ENCODE peak calls at places on chromosomes 12 and 14, in nine cellular contexts. One of them, this sample, is unnamed.

GRCh38 chr12:124543052-124543590 is 24.3 kb downstream of the NCOR2 start:
- DNase-seq in GM23338: no peak
- DNase-seq in left ventricle myocardium inferior: no peak
- DNase-seq in CD8-positive, alpha-beta T cell: no peak
- DNase-seq in choroid plexus epithelial cell: peak
- DNase-seq in H1: no peak
- DNase-seq in AG10803: peak
- DNase-seq in A549: peak
- DNase-seq in breast epithelium: no peak
- DNase-seq in this sample: no peak

GRCh38 chr14:58171090-58171489 is 19.1 kb upstream of the ARMH4 start:
- DNase-seq in GM23338: peak
- DNase-seq in left ventricle myocardium inferior: peak
- DNase-seq in CD8-positive, alpha-beta T cell: no peak
- DNase-seq in choroid plexus epithelial cell: peak
- DNase-seq in H1: peak
- DNase-seq in AG10803: peak
- DNase-seq in A549: peak
- DNase-seq in breast epithelium: peak
- DNase-seq in this sample: peak

GRCh38 chr12:113825705-113826104 is 140.4 kb downstream of the RBM19 start:
- DNase-seq in GM23338: peak
- DNase-seq in left ventricle myocardium inferior: no peak
- DNase-seq in CD8-positive, alpha-beta T cell: no peak
- DNase-seq in choroid plexus epithelial cell: no peak
- DNase-seq in H1: no peak
- DNase-seq in AG10803: no peak
- DNase-seq in A549: no peak
- DNase-seq in breast epithelium: no peak
- DNase-seq in this sample: no peak

GRCh38 chr12:27564612-27565213 is 40.7 kb downstream of the PPFIBP1 start:
- DNase-seq in GM23338: no peak
- DNase-seq in left ventricle myocardium inferior: no peak
- DNase-seq in CD8-positive, alpha-beta T cell: no peak
- DNase-seq in choroid plexus epithelial cell: no peak
- DNase-seq in H1: no peak
- DNase-seq in AG10803: no peak
- DNase-seq in A549: peak
- DNase-seq in breast epithelium: no peak
- DNase-seq in this sample: no peak

GRCh38 chr12:27635349-27635972 is 60.8 kb upstream of the REP15 start:
- DNase-seq in GM23338: peak
- DNase-seq in left ventricle myocardium inferior: no peak
- DNase-seq in CD8-positive, alpha-beta T cell: no peak
- DNase-seq in choroid plexus epithelial cell: peak
- DNase-seq in H1: no peak
- DNase-seq in AG10803: peak
- DNase-seq in A549: peak
- DNase-seq in breast epithelium: no peak
- DNase-seq in this sample: no peak

GRCh38 chr14:95760596-95760995 is 46.7 kb upstream of the TCL1A start:
- DNase-seq in GM23338: no peak
- DNase-seq in left ventricle myocardium inferior: no peak
- DNase-seq in CD8-positive, alpha-beta T cell: no peak
- DNase-seq in choroid plexus epithelial cell: no peak
- DNase-seq in H1: no peak
- DNase-seq in AG10803: no peak
- DNase-seq in A549: no peak
- DNase-seq in breast epithelium: no peak
- DNase-seq in this sample: no peak

GRCh38 chr14:81285250-81285649 is 64.5 kb upstream of the GTF2A1 start:
- DNase-seq in GM23338: no peak
- DNase-seq in left ventricle myocardium inferior: no peak
- DNase-seq in CD8-positive, alpha-beta T cell: no peak
- DNase-seq in choroid plexus epithelial cell: no peak
- DNase-seq in H1: no peak
- DNase-seq in AG10803: no peak
- DNase-seq in A549: no peak
- DNase-seq in breast epithelium: no peak
- DNase-seq in this sample: no peak

GRCh38 chr14:50101417-50101816 is 15.0 kb downstream of the VCPKMT start:
- DNase-seq in GM23338: no peak
- DNase-seq in left ventricle myocardium inferior: no peak
- DNase-seq in CD8-positive, alpha-beta T cell: no peak
- DNase-seq in choroid plexus epithelial cell: no peak
- DNase-seq in H1: no peak
- DNase-seq in AG10803: no peak
- DNase-seq in A549: no peak
- DNase-seq in breast epithelium: no peak
- DNase-seq in this sample: no peak

GRCh38 chr12:116431677-116432300 is 127.4 kb upstream of the MAP1LC3B2 start:
- DNase-seq in GM23338: no peak
- DNase-seq in left ventricle myocardium inferior: no peak
- DNase-seq in CD8-positive, alpha-beta T cell: no peak
- DNase-seq in choroid plexus epithelial cell: no peak
- DNase-seq in H1: no peak
- DNase-seq in AG10803: no peak
- DNase-seq in A549: no peak
- DNase-seq in breast epithelium: no peak
- DNase-seq in this sample: no peak

GRCh38 chr12:49051373-49051764 is 9.2 kb downstream of the KMT2D start:
- DNase-seq in GM23338: no peak
- DNase-seq in left ventricle myocardium inferior: no peak
- DNase-seq in CD8-positive, alpha-beta T cell: no peak
- DNase-seq in choroid plexus epithelial cell: no peak
- DNase-seq in H1: no peak
- DNase-seq in AG10803: no peak
- DNase-seq in A549: no peak
- DNase-seq in breast epithelium: no peak
- DNase-seq in this sample: no peak

GRCh38 chr14:72740504-72740961 is 153.4 kb downstream of the DPF3 start:
- DNase-seq in GM23338: no peak
- DNase-seq in left ventricle myocardium inferior: no peak
- DNase-seq in CD8-positive, alpha-beta T cell: no peak
- DNase-seq in choroid plexus epithelial cell: no peak
- DNase-seq in H1: no peak
- DNase-seq in AG10803: no peak
- DNase-seq in A549: no peak
- DNase-seq in breast epithelium: no peak
- DNase-seq in this sample: no peak

GRCh38 chr12:98771811-98772752 is 127.0 kb downstream of the APAF1 start:
- DNase-seq in GM23338: no peak
- DNase-seq in left ventricle myocardium inferior: no peak
- DNase-seq in CD8-positive, alpha-beta T cell: no peak
- DNase-seq in choroid plexus epithelial cell: no peak
- DNase-seq in H1: no peak
- DNase-seq in AG10803: no peak
- DNase-seq in A549: no peak
- DNase-seq in breast epithelium: no peak
- DNase-seq in this sample: no peak

GRCh38 chr12:55996715-55997534 is at the start of gene SUOX:
- DNase-seq in GM23338: peak
- DNase-seq in left ventricle myocardium inferior: peak
- DNase-seq in CD8-positive, alpha-beta T cell: peak
- DNase-seq in choroid plexus epithelial cell: peak
- DNase-seq in H1: peak
- DNase-seq in AG10803: peak
- DNase-seq in A549: peak
- DNase-seq in breast epithelium: peak
- DNase-seq in this sample: peak

GRCh38 chr12:127145929-127146789 is 1120.8 kb upstream of the TMEM132C start:
- DNase-seq in GM23338: peak
- DNase-seq in left ventricle myocardium inferior: peak
- DNase-seq in CD8-positive, alpha-beta T cell: peak
- DNase-seq in choroid plexus epithelial cell: peak
- DNase-seq in H1: no peak
- DNase-seq in AG10803: peak
- DNase-seq in A549: peak
- DNase-seq in breast epithelium: no peak
- DNase-seq in this sample: peak

GRCh38 chr12:92297932-92298681 is 152.5 kb upstream of the BTG1 start:
- DNase-seq in GM23338: no peak
- DNase-seq in left ventricle myocardium inferior: no peak
- DNase-seq in CD8-positive, alpha-beta T cell: peak
- DNase-seq in choroid plexus epithelial cell: peak
- DNase-seq in H1: no peak
- DNase-seq in AG10803: peak
- DNase-seq in A549: no peak
- DNase-seq in breast epithelium: no peak
- DNase-seq in this sample: no peak

GRCh38 chr12:12167847-12168246 is 97.1 kb downstream of the BCL2L14 start:
- DNase-seq in GM23338: no peak
- DNase-seq in left ventricle myocardium inferior: no peak
- DNase-seq in CD8-positive, alpha-beta T cell: no peak
- DNase-seq in choroid plexus epithelial cell: no peak
- DNase-seq in H1: no peak
- DNase-seq in AG10803: no peak
- DNase-seq in A549: peak
- DNase-seq in breast epithelium: no peak
- DNase-seq in this sample: no peak

GRCh38 chr12:12176402-12176801 is 90.4 kb downstream of the LRP6 start:
- DNase-seq in GM23338: no peak
- DNase-seq in left ventricle myocardium inferior: no peak
- DNase-seq in CD8-positive, alpha-beta T cell: no peak
- DNase-seq in choroid plexus epithelial cell: no peak
- DNase-seq in H1: no peak
- DNase-seq in AG10803: no peak
- DNase-seq in A549: no peak
- DNase-seq in breast epithelium: no peak
- DNase-seq in this sample: no peak

GRCh38 chr12:12166751-12167150 is 96.0 kb downstream of the BCL2L14 start:
- DNase-seq in GM23338: no peak
- DNase-seq in left ventricle myocardium inferior: no peak
- DNase-seq in CD8-positive, alpha-beta T cell: no peak
- DNase-seq in choroid plexus epithelial cell: no peak
- DNase-seq in H1: no peak
- DNase-seq in AG10803: no peak
- DNase-seq in A549: no peak
- DNase-seq in breast epithelium: no peak
- DNase-seq in this sample: no peak

GRCh38 chr12:12172106-12172511 is 94.7 kb downstream of the LRP6 start:
- DNase-seq in GM23338: no peak
- DNase-seq in left ventricle myocardium inferior: no peak
- DNase-seq in CD8-positive, alpha-beta T cell: no peak
- DNase-seq in choroid plexus epithelial cell: peak
- DNase-seq in H1: no peak
- DNase-seq in AG10803: peak
- DNase-seq in A549: no peak
- DNase-seq in breast epithelium: no peak
- DNase-seq in this sample: peak
- H3K4me3 ChIP-seq in GM23338: no peak
- H3K4me3 ChIP-seq in left ventricle myocardium inferior: no peak
- H3K4me3 ChIP-seq in CD8-positive, alpha-beta T cell: no peak
- H3K4me3 ChIP-seq in choroid plexus epithelial cell: no peak
- H3K4me3 ChIP-seq in H1: no peak
- H3K4me3 ChIP-seq in AG10803: no peak
- H3K4me3 ChIP-seq in A549: no peak
- H3K4me3 ChIP-seq in breast epithelium: no peak
- H3K4me3 ChIP-seq in this sample: no peak

DNA sequence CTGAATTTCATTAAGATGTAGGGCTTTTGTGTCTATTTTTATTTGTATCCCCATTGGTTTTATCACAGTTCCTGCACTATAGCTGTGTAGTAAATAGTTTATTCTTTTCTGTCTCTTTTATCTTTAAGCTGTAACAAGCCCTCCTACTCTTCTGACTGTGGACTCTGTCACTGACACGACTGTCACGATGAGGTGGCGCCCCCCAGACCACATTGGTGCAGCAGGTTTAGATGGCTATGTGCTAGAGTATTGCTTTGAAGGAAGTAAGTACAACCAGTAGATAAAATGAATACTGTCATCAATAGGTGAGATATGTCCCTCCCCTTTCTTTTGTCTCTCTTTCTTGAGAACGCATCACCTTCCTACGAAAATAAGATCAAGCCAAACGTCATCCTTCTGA is 34.1 kb upstream of the CHPT1 start:
- DNase-seq in GM23338: no peak
- DNase-seq in left ventricle myocardium inferior: no peak
- DNase-seq in CD8-positive, alpha-beta T cell: no peak
- DNase-seq in choroid plexus epithelial cell: no peak
- DNase-seq in H1: no peak
- DNase-seq in AG10803: no peak
- DNase-seq in A549: no peak
- DNase-seq in breast epithelium: no peak
- DNase-seq in this sample: no peak
- TF ChIP-seq CTCF in GM23338: no peak
- TF ChIP-seq CTCF in left ventricle myocardium inferior: no peak
- TF ChIP-seq CTCF in CD8-positive, alpha-beta T cell: no peak
- TF ChIP-seq CTCF in choroid plexus epithelial cell: no peak
- TF ChIP-seq CTCF in H1: no peak
- TF ChIP-seq CTCF in AG10803: no peak
- TF ChIP-seq CTCF in A549: no peak
- TF ChIP-seq CTCF in breast epithelium: no peak
- TF ChIP-seq CTCF in this sample: no peak

GRCh38 chr12:93749515-93749914 is 72.3 kb downstream of the CRADD start:
- DNase-seq in GM23338: no peak
- DNase-seq in left ventricle myocardium inferior: no peak
- DNase-seq in CD8-positive, alpha-beta T cell: no peak
- DNase-seq in choroid plexus epithelial cell: no peak
- DNase-seq in H1: no peak
- DNase-seq in AG10803: no peak
- DNase-seq in A549: no peak
- DNase-seq in breast epithelium: no peak
- DNase-seq in this sample: no peak
- H3K4me3 ChIP-seq in GM23338: no peak
- H3K4me3 ChIP-seq in left ventricle myocardium inferior: no peak
- H3K4me3 ChIP-seq in CD8-positive, alpha-beta T cell: no peak
- H3K4me3 ChIP-seq in choroid plexus epithelial cell: no peak
- H3K4me3 ChIP-seq in H1: no peak
- H3K4me3 ChIP-seq in AG10803: no peak
- H3K4me3 ChIP-seq in A549: no peak
- H3K4me3 ChIP-seq in breast epithelium: no peak
- H3K4me3 ChIP-seq in this sample: no peak

GRCh38 chr14:74508292-74508731 is 14.7 kb downstream of the ISCA2 start:
- DNase-seq in GM23338: peak
- DNase-seq in left ventricle myocardium inferior: no peak
- DNase-seq in CD8-positive, alpha-beta T cell: no peak
- DNase-seq in choroid plexus epithelial cell: peak
- DNase-seq in H1: no peak
- DNase-seq in AG10803: no peak
- DNase-seq in A549: peak
- DNase-seq in breast epithelium: no peak
- DNase-seq in this sample: no peak
- TF ChIP-seq CTCF in GM23338: peak
- TF ChIP-seq CTCF in left ventricle myocardium inferior: peak
- TF ChIP-seq CTCF in CD8-positive, alpha-beta T cell: no peak
- TF ChIP-seq CTCF in choroid plexus epithelial cell: peak
- TF ChIP-seq CTCF in H1: peak
- TF ChIP-seq CTCF in AG10803: peak
- TF ChIP-seq CTCF in A549: peak
- TF ChIP-seq CTCF in breast epithelium: no peak
- TF ChIP-seq CTCF in this sample: peak

This sample was measured in HFF-Myc.